ENCODE peak calls at places on chromosome 17, in seven cellular contexts. One of them, this sample, is unnamed.
A peak's percentile ranks its signal among the peaks of the same experiment; 100 is the strongest.

GRCh38 chr17:1005361-1005946 is 8.5 kb downstream of the TIMM22 start:
- DNase-seq in iris pigment epithelial cell: peak; percentile 53
- DNase-seq in stimulated activated CD8-positive, alpha-beta memory T cell treated with anti-CD3 and anti-CD28 coated beads, Interleukin-4, amount 100 ng/mL, for 24 hours: no peak
- DNase-seq in A549: no peak
- DNase-seq in stimulated activated naive CD4-positive, alpha-beta T cell: no peak
- DNase-seq in bronchial epithelial cell: no peak
- DNase-seq in CD4-positive, alpha-beta memory T cell: no peak
- DNase-seq in this sample: no peak

GRCh38 chr17:42285346-42286050 is 2.8 kb upstream of the STAT5A start:
- DNase-seq in stimulated activated CD8-positive, alpha-beta memory T cell treated with anti-CD3 and anti-CD28 coated beads, Interleukin-4, amount 100 ng/mL, for 24 hours: no peak
- DNase-seq in A549: no peak
- DNase-seq in iris pigment epithelial cell: no peak
- DNase-seq in CD4-positive, alpha-beta memory T cell: no peak
- DNase-seq in bronchial epithelial cell: no peak
- DNase-seq in stimulated activated naive CD4-positive, alpha-beta T cell: no peak
- DNase-seq in this sample: no peak

GRCh38 chr17:2107506-2107905 is 52.6 kb downstream of the HIC1 start:
- DNase-seq in iris pigment epithelial cell: no peak
- DNase-seq in CD4-positive, alpha-beta memory T cell: no peak
- DNase-seq in stimulated activated naive CD4-positive, alpha-beta T cell: no peak
- DNase-seq in A549: no peak
- DNase-seq in bronchial epithelial cell: no peak
- DNase-seq in stimulated activated CD8-positive, alpha-beta memory T cell treated with anti-CD3 and anti-CD28 coated beads, Interleukin-4, amount 100 ng/mL, for 24 hours: no peak
- DNase-seq in this sample: no peak

GRCh38 chr17:44362479-44362963 is 1.1 kb downstream of the FAM171A2 start:
- DNase-seq in iris pigment epithelial cell: no peak
- DNase-seq in stimulated activated naive CD4-positive, alpha-beta T cell: no peak
- DNase-seq in CD4-positive, alpha-beta memory T cell: no peak
- DNase-seq in A549: no peak
- DNase-seq in bronchial epithelial cell: no peak
- DNase-seq in stimulated activated CD8-positive, alpha-beta memory T cell treated with anti-CD3 and anti-CD28 coated beads, Interleukin-4, amount 100 ng/mL, for 24 hours: no peak
- DNase-seq in this sample: no peak

GRCh38 chr17:65564793-65565192 is 3.3 kb upstream of the AXIN2 start:
- DNase-seq in stimulated activated CD8-positive, alpha-beta memory T cell treated with anti-CD3 and anti-CD28 coated beads, Interleukin-4, amount 100 ng/mL, for 24 hours: no peak
- DNase-seq in A549: no peak
- DNase-seq in bronchial epithelial cell: no peak
- DNase-seq in CD4-positive, alpha-beta memory T cell: no peak
- DNase-seq in stimulated activated naive CD4-positive, alpha-beta T cell: no peak
- DNase-seq in iris pigment epithelial cell: peak; percentile 43
- DNase-seq in this sample: no peak

GRCh38 chr17:29571486-29571882 is 3.0 kb downstream of the TP53I13 start:
- DNase-seq in iris pigment epithelial cell: no peak
- DNase-seq in stimulated activated CD8-positive, alpha-beta memory T cell treated with anti-CD3 and anti-CD28 coated beads, Interleukin-4, amount 100 ng/mL, for 24 hours: no peak
- DNase-seq in A549: no peak
- DNase-seq in CD4-positive, alpha-beta memory T cell: no peak
- DNase-seq in bronchial epithelial cell: no peak
- DNase-seq in stimulated activated naive CD4-positive, alpha-beta T cell: no peak
- DNase-seq in this sample: no peak

GRCh38 chr17:48491527-48492273 is 39.1 kb downstream of the HOXB1 start:
- DNase-seq in stimulated activated naive CD4-positive, alpha-beta T cell: no peak
- DNase-seq in bronchial epithelial cell: no peak
- DNase-seq in A549: no peak
- DNase-seq in stimulated activated CD8-positive, alpha-beta memory T cell treated with anti-CD3 and anti-CD28 coated beads, Interleukin-4, amount 100 ng/mL, for 24 hours: no peak
- DNase-seq in CD4-positive, alpha-beta memory T cell: no peak
- DNase-seq in iris pigment epithelial cell: no peak
- DNase-seq in this sample: no peak

GRCh38 chr17:61594294-61594825 is 3.3 kb upstream of the NACA2 start:
- DNase-seq in CD4-positive, alpha-beta memory T cell: no peak
- DNase-seq in bronchial epithelial cell: peak; percentile 37
- DNase-seq in stimulated activated CD8-positive, alpha-beta memory T cell treated with anti-CD3 and anti-CD28 coated beads, Interleukin-4, amount 100 ng/mL, for 24 hours: no peak
- DNase-seq in A549: no peak
- DNase-seq in stimulated activated naive CD4-positive, alpha-beta T cell: no peak
- DNase-seq in iris pigment epithelial cell: no peak
- DNase-seq in this sample: no peak

GRCh38 chr17:2442166-2442565 is 41.3 kb upstream of the MNT start:
- DNase-seq in CD4-positive, alpha-beta memory T cell: no peak
- DNase-seq in stimulated activated naive CD4-positive, alpha-beta T cell: no peak
- DNase-seq in stimulated activated CD8-positive, alpha-beta memory T cell treated with anti-CD3 and anti-CD28 coated beads, Interleukin-4, amount 100 ng/mL, for 24 hours: no peak
- DNase-seq in A549: no peak
- DNase-seq in bronchial epithelial cell: no peak
- DNase-seq in iris pigment epithelial cell: no peak
- DNase-seq in this sample: no peak

GRCh38 chr17:65228734-65229390 is 91.7 kb downstream of the RGS9 start:
- DNase-seq in stimulated activated CD8-positive, alpha-beta memory T cell treated with anti-CD3 and anti-CD28 coated beads, Interleukin-4, amount 100 ng/mL, for 24 hours: no peak
- DNase-seq in CD4-positive, alpha-beta memory T cell: peak; percentile 59
- DNase-seq in A549: no peak
- DNase-seq in stimulated activated naive CD4-positive, alpha-beta T cell: no peak
- DNase-seq in bronchial epithelial cell: peak; percentile 49
- DNase-seq in iris pigment epithelial cell: peak; percentile 65
- DNase-seq in this sample: peak; percentile 55

GRCh38 chr17:42184717-42185496 is at the start of gene HCRT:
- DNase-seq in stimulated activated naive CD4-positive, alpha-beta T cell: no peak
- DNase-seq in A549: no peak
- DNase-seq in stimulated activated CD8-positive, alpha-beta memory T cell treated with anti-CD3 and anti-CD28 coated beads, Interleukin-4, amount 100 ng/mL, for 24 hours: no peak
- DNase-seq in bronchial epithelial cell: no peak
- DNase-seq in iris pigment epithelial cell: no peak
- DNase-seq in CD4-positive, alpha-beta memory T cell: no peak
- DNase-seq in this sample: no peak

GRCh38 chr17:64077409-64077808 is 52.5 kb downstream of the ERN1 start:
- DNase-seq in stimulated activated CD8-positive, alpha-beta memory T cell treated with anti-CD3 and anti-CD28 coated beads, Interleukin-4, amount 100 ng/mL, for 24 hours: no peak
- DNase-seq in A549: no peak
- DNase-seq in CD4-positive, alpha-beta memory T cell: no peak
- DNase-seq in iris pigment epithelial cell: no peak
- DNase-seq in stimulated activated naive CD4-positive, alpha-beta T cell: no peak
- DNase-seq in bronchial epithelial cell: peak; percentile 82
- DNase-seq in this sample: no peak

GRCh38 chr17:68512967-68513474 is 791 bp downstream of the PRKAR1A start:
- DNase-seq in bronchial epithelial cell: peak; percentile 49
- DNase-seq in A549: peak; percentile 49
- DNase-seq in stimulated activated naive CD4-positive, alpha-beta T cell: no peak
- DNase-seq in iris pigment epithelial cell: peak; percentile 60
- DNase-seq in CD4-positive, alpha-beta memory T cell: no peak
- DNase-seq in stimulated activated CD8-positive, alpha-beta memory T cell treated with anti-CD3 and anti-CD28 coated beads, Interleukin-4, amount 100 ng/mL, for 24 hours: no peak
- DNase-seq in this sample: peak; percentile 28

GRCh38 chr17:34361478-34362061 is 1.5 kb downstream of the CCL1 start:
- DNase-seq in stimulated activated CD8-positive, alpha-beta memory T cell treated with anti-CD3 and anti-CD28 coated beads, Interleukin-4, amount 100 ng/mL, for 24 hours: peak; percentile 65
- DNase-seq in stimulated activated naive CD4-positive, alpha-beta T cell: peak; percentile 41
- DNase-seq in iris pigment epithelial cell: peak; percentile 88
- DNase-seq in CD4-positive, alpha-beta memory T cell: peak; percentile 42
- DNase-seq in bronchial epithelial cell: peak; percentile 79
- DNase-seq in A549: peak; percentile 90
- DNase-seq in this sample: peak; percentile 69

GRCh38 chr17:46135879-46136562 is 57.2 kb downstream of the KANSL1 start:
- DNase-seq in CD4-positive, alpha-beta memory T cell: no peak
- DNase-seq in bronchial epithelial cell: no peak
- DNase-seq in stimulated activated naive CD4-positive, alpha-beta T cell: no peak
- DNase-seq in stimulated activated CD8-positive, alpha-beta memory T cell treated with anti-CD3 and anti-CD28 coated beads, Interleukin-4, amount 100 ng/mL, for 24 hours: no peak
- DNase-seq in iris pigment epithelial cell: no peak
- DNase-seq in A549: no peak
- DNase-seq in this sample: no peak

GRCh38 chr17:82301916-82302497 is 15.4 kb downstream of the CD7 start:
- DNase-seq in bronchial epithelial cell: peak; percentile 55
- DNase-seq in stimulated activated naive CD4-positive, alpha-beta T cell: peak; percentile 23
- DNase-seq in stimulated activated CD8-positive, alpha-beta memory T cell treated with anti-CD3 and anti-CD28 coated beads, Interleukin-4, amount 100 ng/mL, for 24 hours: no peak
- DNase-seq in A549: no peak
- DNase-seq in CD4-positive, alpha-beta memory T cell: peak; percentile 58
- DNase-seq in iris pigment epithelial cell: no peak
- DNase-seq in this sample: no peak

GRCh38 chr17:2844386-2844785 is 48.1 kb downstream of the RAP1GAP2 start:
- DNase-seq in CD4-positive, alpha-beta memory T cell: no peak
- DNase-seq in bronchial epithelial cell: peak; percentile 20
- DNase-seq in stimulated activated CD8-positive, alpha-beta memory T cell treated with anti-CD3 and anti-CD28 coated beads, Interleukin-4, amount 100 ng/mL, for 24 hours: no peak
- DNase-seq in A549: peak; percentile 76
- DNase-seq in stimulated activated naive CD4-positive, alpha-beta T cell: no peak
- DNase-seq in iris pigment epithelial cell: no peak
- DNase-seq in this sample: no peak

GRCh38 chr17:79951361-79952264 is 84.1 kb downstream of the TBC1D16 start:
- DNase-seq in stimulated activated naive CD4-positive, alpha-beta T cell: no peak
- DNase-seq in CD4-positive, alpha-beta memory T cell: no peak
- DNase-seq in stimulated activated CD8-positive, alpha-beta memory T cell treated with anti-CD3 and anti-CD28 coated beads, Interleukin-4, amount 100 ng/mL, for 24 hours: no peak
- DNase-seq in A549: no peak
- DNase-seq in iris pigment epithelial cell: peak; percentile 95
- DNase-seq in bronchial epithelial cell: no peak
- DNase-seq in this sample: no peak

GRCh38 chr17:13601317-13601775 is 383 bp downstream of the HS3ST3A1 start:
- DNase-seq in A549: no peak
- DNase-seq in stimulated activated CD8-positive, alpha-beta memory T cell treated with anti-CD3 and anti-CD28 coated beads, Interleukin-4, amount 100 ng/mL, for 24 hours: no peak
- DNase-seq in CD4-positive, alpha-beta memory T cell: peak; percentile 3
- DNase-seq in bronchial epithelial cell: no peak
- DNase-seq in iris pigment epithelial cell: no peak
- DNase-seq in stimulated activated naive CD4-positive, alpha-beta T cell: no peak
- DNase-seq in this sample: no peak

GRCh38 chr17:59165933-59166342 is 10.4 kb downstream of the PRR11 start:
- DNase-seq in bronchial epithelial cell: peak; percentile 48
- DNase-seq in A549: peak; percentile 68
- DNase-seq in iris pigment epithelial cell: peak; percentile 63
- DNase-seq in stimulated activated naive CD4-positive, alpha-beta T cell: no peak
- DNase-seq in CD4-positive, alpha-beta memory T cell: peak; percentile 46
- DNase-seq in stimulated activated CD8-positive, alpha-beta memory T cell treated with anti-CD3 and anti-CD28 coated beads, Interleukin-4, amount 100 ng/mL, for 24 hours: no peak
- DNase-seq in this sample: peak; percentile 63

GRCh38 chr17:15944720-15945492 is at the start of gene ADORA2B:
- DNase-seq in bronchial epithelial cell: peak; percentile 40
- DNase-seq in stimulated activated naive CD4-positive, alpha-beta T cell: no peak
- DNase-seq in CD4-positive, alpha-beta memory T cell: peak; percentile 31
- DNase-seq in A549: peak; percentile 91
- DNase-seq in iris pigment epithelial cell: peak; percentile 70
- DNase-seq in stimulated activated CD8-positive, alpha-beta memory T cell treated with anti-CD3 and anti-CD28 coated beads, Interleukin-4, amount 100 ng/mL, for 24 hours: peak; percentile 38
- DNase-seq in this sample: peak; percentile 81

GRCh38 chr17:28724500-28725165 is 1.4 kb downstream of the TLCD1 start:
- DNase-seq in stimulated activated CD8-positive, alpha-beta memory T cell treated with anti-CD3 and anti-CD28 coated beads, Interleukin-4, amount 100 ng/mL, for 24 hours: no peak
- DNase-seq in bronchial epithelial cell: no peak
- DNase-seq in iris pigment epithelial cell: no peak
- DNase-seq in CD4-positive, alpha-beta memory T cell: no peak
- DNase-seq in A549: no peak
- DNase-seq in stimulated activated naive CD4-positive, alpha-beta T cell: no peak
- DNase-seq in this sample: no peak

GRCh38 chr17:39651908-39652634 is 13.1 kb upstream of the TCAP start:
- DNase-seq in stimulated activated naive CD4-positive, alpha-beta T cell: no peak
- DNase-seq in stimulated activated CD8-positive, alpha-beta memory T cell treated with anti-CD3 and anti-CD28 coated beads, Interleukin-4, amount 100 ng/mL, for 24 hours: no peak
- DNase-seq in bronchial epithelial cell: no peak
- DNase-seq in CD4-positive, alpha-beta memory T cell: no peak
- DNase-seq in A549: no peak
- DNase-seq in iris pigment epithelial cell: no peak
- DNase-seq in this sample: no peak

GRCh38 chr17:17028878-17029535 is 13.2 kb upstream of the MPRIP start:
- DNase-seq in bronchial epithelial cell: no peak
- DNase-seq in stimulated activated CD8-positive, alpha-beta memory T cell treated with anti-CD3 and anti-CD28 coated beads, Interleukin-4, amount 100 ng/mL, for 24 hours: no peak
- DNase-seq in CD4-positive, alpha-beta memory T cell: no peak
- DNase-seq in stimulated activated naive CD4-positive, alpha-beta T cell: no peak
- DNase-seq in iris pigment epithelial cell: no peak
- DNase-seq in A549: no peak
- DNase-seq in this sample: no peak

This sample was measured in HEK293T.